ENCODE peak calls at places on chromosomes 12 and 14, in eight cellular contexts. One of them, this sample, is unnamed.

GRCh38 chr12:131895640-131896079 is 1.2 kb downstream of the ULK1 start:
- DNase-seq in bronchial epithelial cell: no peak
- DNase-seq in 8988T: no peak
- DNase-seq in activated CD8-positive, alpha-beta memory T cell treated with anti-CD3 and anti-CD28 coated beads, Interleukin-2, amount 10 ng/mL, durations not matched to agents 7 days and 5 days: no peak
- DNase-seq in nephron progenitor cell: no peak
- DNase-seq in skeletal muscle cell: no peak
- DNase-seq in epithelial cell of proximal tubule: no peak
- DNase-seq in endothelial cell: no peak
- DNase-seq in this sample: no peak

GRCh38 chr12:27840229-27840999 is 60.4 kb upstream of the MANSC4 start:
- DNase-seq in bronchial epithelial cell: peak; percentile 11
- DNase-seq in 8988T: no peak
- DNase-seq in activated CD8-positive, alpha-beta memory T cell treated with anti-CD3 and anti-CD28 coated beads, Interleukin-2, amount 10 ng/mL, durations not matched to agents 7 days and 5 days: no peak
- DNase-seq in nephron progenitor cell: no peak
- DNase-seq in skeletal muscle cell: no peak
- DNase-seq in epithelial cell of proximal tubule: no peak
- DNase-seq in endothelial cell: no peak
- DNase-seq in this sample: no peak

GRCh38 chr12:112906712-112907414 is at the start of gene OAS1:
- DNase-seq in bronchial epithelial cell: peak; percentile 52
- DNase-seq in 8988T: no peak
- DNase-seq in activated CD8-positive, alpha-beta memory T cell treated with anti-CD3 and anti-CD28 coated beads, Interleukin-2, amount 10 ng/mL, durations not matched to agents 7 days and 5 days: peak; percentile 79
- DNase-seq in nephron progenitor cell: no peak
- DNase-seq in skeletal muscle cell: no peak
- DNase-seq in epithelial cell of proximal tubule: peak; percentile 50
- DNase-seq in endothelial cell: no peak
- DNase-seq in this sample: peak; percentile 89

GRCh38 chr12:118374909-118375308 is 1.4 kb upstream of the SUDS3 start:
- DNase-seq in bronchial epithelial cell: no peak
- DNase-seq in 8988T: no peak
- DNase-seq in activated CD8-positive, alpha-beta memory T cell treated with anti-CD3 and anti-CD28 coated beads, Interleukin-2, amount 10 ng/mL, durations not matched to agents 7 days and 5 days: no peak
- DNase-seq in nephron progenitor cell: no peak
- DNase-seq in skeletal muscle cell: no peak
- DNase-seq in epithelial cell of proximal tubule: no peak
- DNase-seq in endothelial cell: no peak
- DNase-seq in this sample: no peak

GRCh38 chr12:20599757-20600156 is 95.4 kb upstream of the SLCO1C1 start:
- DNase-seq in bronchial epithelial cell: no peak
- DNase-seq in 8988T: no peak
- DNase-seq in activated CD8-positive, alpha-beta memory T cell treated with anti-CD3 and anti-CD28 coated beads, Interleukin-2, amount 10 ng/mL, durations not matched to agents 7 days and 5 days: no peak
- DNase-seq in nephron progenitor cell: no peak
- DNase-seq in skeletal muscle cell: no peak
- DNase-seq in epithelial cell of proximal tubule: no peak
- DNase-seq in endothelial cell: no peak
- DNase-seq in this sample: no peak

GRCh38 chr12:114689075-114689994 is 5.4 kb upstream of the TBX3 start:
- DNase-seq in bronchial epithelial cell: no peak
- DNase-seq in 8988T: no peak
- DNase-seq in activated CD8-positive, alpha-beta memory T cell treated with anti-CD3 and anti-CD28 coated beads, Interleukin-2, amount 10 ng/mL, durations not matched to agents 7 days and 5 days: no peak
- DNase-seq in nephron progenitor cell: no peak
- DNase-seq in skeletal muscle cell: no peak
- DNase-seq in epithelial cell of proximal tubule: no peak
- DNase-seq in endothelial cell: no peak
- DNase-seq in this sample: no peak

GRCh38 chr12:31362759-31363415 is 36.9 kb upstream of the SINHCAF start:
- DNase-seq in bronchial epithelial cell: peak; percentile 44
- DNase-seq in 8988T: no peak
- DNase-seq in activated CD8-positive, alpha-beta memory T cell treated with anti-CD3 and anti-CD28 coated beads, Interleukin-2, amount 10 ng/mL, durations not matched to agents 7 days and 5 days: peak; percentile 73
- DNase-seq in nephron progenitor cell: no peak
- DNase-seq in skeletal muscle cell: no peak
- DNase-seq in epithelial cell of proximal tubule: no peak
- DNase-seq in endothelial cell: no peak
- DNase-seq in this sample: peak; percentile 46

GRCh38 chr14:66508846-66509621 is 1.1 kb downstream of the GPHN start:
- DNase-seq in bronchial epithelial cell: no peak
- DNase-seq in 8988T: peak; percentile 15
- DNase-seq in activated CD8-positive, alpha-beta memory T cell treated with anti-CD3 and anti-CD28 coated beads, Interleukin-2, amount 10 ng/mL, durations not matched to agents 7 days and 5 days: peak; percentile 45
- DNase-seq in nephron progenitor cell: peak; percentile 53
- DNase-seq in skeletal muscle cell: no peak
- DNase-seq in epithelial cell of proximal tubule: no peak
- DNase-seq in endothelial cell: peak; percentile 33
- DNase-seq in this sample: peak; percentile 55

GRCh38 chr12:132559652-132560420 is 50.5 kb downstream of the LRCOL1 start:
- DNase-seq in bronchial epithelial cell: no peak
- DNase-seq in 8988T: peak; percentile 97
- DNase-seq in activated CD8-positive, alpha-beta memory T cell treated with anti-CD3 and anti-CD28 coated beads, Interleukin-2, amount 10 ng/mL, durations not matched to agents 7 days and 5 days: no peak
- DNase-seq in nephron progenitor cell: peak; percentile 74
- DNase-seq in skeletal muscle cell: no peak
- DNase-seq in epithelial cell of proximal tubule: no peak
- DNase-seq in endothelial cell: peak; percentile 61
- DNase-seq in this sample: no peak

GRCh38 chr12:53068811-53069585 is 10.2 kb downstream of the SPRYD3 start:
- DNase-seq in bronchial epithelial cell: no peak
- DNase-seq in 8988T: no peak
- DNase-seq in activated CD8-positive, alpha-beta memory T cell treated with anti-CD3 and anti-CD28 coated beads, Interleukin-2, amount 10 ng/mL, durations not matched to agents 7 days and 5 days: no peak
- DNase-seq in nephron progenitor cell: no peak
- DNase-seq in skeletal muscle cell: no peak
- DNase-seq in epithelial cell of proximal tubule: no peak
- DNase-seq in endothelial cell: no peak
- DNase-seq in this sample: no peak

GRCh38 chr14:91140672-91141071 is 26.8 kb downstream of the DGLUCY start:
- DNase-seq in bronchial epithelial cell: peak; percentile 74
- DNase-seq in 8988T: peak; percentile 35
- DNase-seq in activated CD8-positive, alpha-beta memory T cell treated with anti-CD3 and anti-CD28 coated beads, Interleukin-2, amount 10 ng/mL, durations not matched to agents 7 days and 5 days: no peak
- DNase-seq in nephron progenitor cell: no peak
- DNase-seq in skeletal muscle cell: no peak
- DNase-seq in epithelial cell of proximal tubule: no peak
- DNase-seq in endothelial cell: peak; percentile 32
- DNase-seq in this sample: no peak

GRCh38 chr12:77724367-77724957 is 106.2 kb upstream of the NAV3 start:
- DNase-seq in bronchial epithelial cell: peak; percentile 52
- DNase-seq in 8988T: no peak
- DNase-seq in activated CD8-positive, alpha-beta memory T cell treated with anti-CD3 and anti-CD28 coated beads, Interleukin-2, amount 10 ng/mL, durations not matched to agents 7 days and 5 days: no peak
- DNase-seq in nephron progenitor cell: no peak
- DNase-seq in skeletal muscle cell: no peak
- DNase-seq in epithelial cell of proximal tubule: no peak
- DNase-seq in endothelial cell: peak; percentile 8
- DNase-seq in this sample: no peak

GRCh38 chr12:14795028-14795448 is 8.2 kb downstream of the WBP11 start:
- DNase-seq in bronchial epithelial cell: no peak
- DNase-seq in 8988T: no peak
- DNase-seq in activated CD8-positive, alpha-beta memory T cell treated with anti-CD3 and anti-CD28 coated beads, Interleukin-2, amount 10 ng/mL, durations not matched to agents 7 days and 5 days: no peak
- DNase-seq in nephron progenitor cell: no peak
- DNase-seq in skeletal muscle cell: no peak
- DNase-seq in epithelial cell of proximal tubule: no peak
- DNase-seq in endothelial cell: no peak
- DNase-seq in this sample: no peak

GRCh38 chr14:78254911-78255431 is 84.8 kb downstream of the NRXN3 start:
- DNase-seq in bronchial epithelial cell: peak; percentile 81
- DNase-seq in 8988T: no peak
- DNase-seq in activated CD8-positive, alpha-beta memory T cell treated with anti-CD3 and anti-CD28 coated beads, Interleukin-2, amount 10 ng/mL, durations not matched to agents 7 days and 5 days: peak; percentile 41
- DNase-seq in nephron progenitor cell: no peak
- DNase-seq in skeletal muscle cell: no peak
- DNase-seq in epithelial cell of proximal tubule: peak; percentile 75
- DNase-seq in endothelial cell: no peak
- DNase-seq in this sample: no peak

GRCh38 chr12:49767333-49767732 is 26.0 kb downstream of the TMBIM6 start:
- DNase-seq in bronchial epithelial cell: no peak
- DNase-seq in 8988T: no peak
- DNase-seq in activated CD8-positive, alpha-beta memory T cell treated with anti-CD3 and anti-CD28 coated beads, Interleukin-2, amount 10 ng/mL, durations not matched to agents 7 days and 5 days: no peak
- DNase-seq in nephron progenitor cell: no peak
- DNase-seq in skeletal muscle cell: no peak
- DNase-seq in epithelial cell of proximal tubule: no peak
- DNase-seq in endothelial cell: no peak
- DNase-seq in this sample: no peak

GRCh38 chr14:42804146-42804545 is 1197.5 kb downstream of the LRFN5 start:
- DNase-seq in bronchial epithelial cell: no peak
- DNase-seq in 8988T: no peak
- DNase-seq in activated CD8-positive, alpha-beta memory T cell treated with anti-CD3 and anti-CD28 coated beads, Interleukin-2, amount 10 ng/mL, durations not matched to agents 7 days and 5 days: no peak
- DNase-seq in nephron progenitor cell: no peak
- DNase-seq in skeletal muscle cell: no peak
- DNase-seq in epithelial cell of proximal tubule: no peak
- DNase-seq in endothelial cell: no peak
- DNase-seq in this sample: no peak

GRCh38 chr14:21024668-21025373 is at the start of gene NDRG2:
- DNase-seq in bronchial epithelial cell: no peak
- DNase-seq in 8988T: peak; percentile 56
- DNase-seq in activated CD8-positive, alpha-beta memory T cell treated with anti-CD3 and anti-CD28 coated beads, Interleukin-2, amount 10 ng/mL, durations not matched to agents 7 days and 5 days: peak; percentile 74
- DNase-seq in nephron progenitor cell: peak; percentile 94
- DNase-seq in skeletal muscle cell: no peak
- DNase-seq in epithelial cell of proximal tubule: no peak
- DNase-seq in endothelial cell: peak; percentile 73
- DNase-seq in this sample: no peak

GRCh38 chr14:54642950-54643695 is 76.2 kb downstream of the SAMD4A start:
- DNase-seq in bronchial epithelial cell: peak; percentile 30
- DNase-seq in 8988T: no peak
- DNase-seq in activated CD8-positive, alpha-beta memory T cell treated with anti-CD3 and anti-CD28 coated beads, Interleukin-2, amount 10 ng/mL, durations not matched to agents 7 days and 5 days: no peak
- DNase-seq in nephron progenitor cell: no peak
- DNase-seq in skeletal muscle cell: no peak
- DNase-seq in epithelial cell of proximal tubule: no peak
- DNase-seq in endothelial cell: no peak
- DNase-seq in this sample: no peak

GRCh38 chr12:109433618-109434017 is 43.5 kb downstream of the KCTD10 start:
- DNase-seq in bronchial epithelial cell: no peak
- DNase-seq in 8988T: peak; percentile 32
- DNase-seq in activated CD8-positive, alpha-beta memory T cell treated with anti-CD3 and anti-CD28 coated beads, Interleukin-2, amount 10 ng/mL, durations not matched to agents 7 days and 5 days: no peak
- DNase-seq in nephron progenitor cell: peak; percentile 37
- DNase-seq in skeletal muscle cell: peak; percentile 17
- DNase-seq in epithelial cell of proximal tubule: no peak
- DNase-seq in endothelial cell: peak; percentile 50
- DNase-seq in this sample: no peak

GRCh38 chr12:115191342-115191741 is 507.4 kb upstream of the TBX3 start:
- DNase-seq in bronchial epithelial cell: no peak
- DNase-seq in 8988T: no peak
- DNase-seq in activated CD8-positive, alpha-beta memory T cell treated with anti-CD3 and anti-CD28 coated beads, Interleukin-2, amount 10 ng/mL, durations not matched to agents 7 days and 5 days: no peak
- DNase-seq in nephron progenitor cell: no peak
- DNase-seq in skeletal muscle cell: no peak
- DNase-seq in epithelial cell of proximal tubule: no peak
- DNase-seq in endothelial cell: no peak
- DNase-seq in this sample: no peak

GRCh38 chr12:121849660-121850059 is 9.0 kb downstream of the HPD start:
- DNase-seq in bronchial epithelial cell: no peak
- DNase-seq in 8988T: no peak
- DNase-seq in activated CD8-positive, alpha-beta memory T cell treated with anti-CD3 and anti-CD28 coated beads, Interleukin-2, amount 10 ng/mL, durations not matched to agents 7 days and 5 days: no peak
- DNase-seq in nephron progenitor cell: no peak
- DNase-seq in skeletal muscle cell: no peak
- DNase-seq in epithelial cell of proximal tubule: no peak
- DNase-seq in endothelial cell: no peak
- DNase-seq in this sample: no peak

GRCh38 chr14:88218119-88218915 is 104.8 kb downstream of the KCNK10 start:
- DNase-seq in bronchial epithelial cell: no peak
- DNase-seq in 8988T: no peak
- DNase-seq in activated CD8-positive, alpha-beta memory T cell treated with anti-CD3 and anti-CD28 coated beads, Interleukin-2, amount 10 ng/mL, durations not matched to agents 7 days and 5 days: no peak
- DNase-seq in nephron progenitor cell: no peak
- DNase-seq in skeletal muscle cell: no peak
- DNase-seq in epithelial cell of proximal tubule: no peak
- DNase-seq in endothelial cell: no peak
- DNase-seq in this sample: no peak

GRCh38 chr12:27667540-27667939 is 28.7 kb upstream of the REP15 start:
- DNase-seq in bronchial epithelial cell: no peak
- DNase-seq in 8988T: no peak
- DNase-seq in activated CD8-positive, alpha-beta memory T cell treated with anti-CD3 and anti-CD28 coated beads, Interleukin-2, amount 10 ng/mL, durations not matched to agents 7 days and 5 days: peak; percentile 41
- DNase-seq in nephron progenitor cell: no peak
- DNase-seq in skeletal muscle cell: peak; percentile 68
- DNase-seq in epithelial cell of proximal tubule: no peak
- DNase-seq in endothelial cell: no peak
- DNase-seq in this sample: no peak

GRCh38 chr14:79842270-79842669 is 369.0 kb downstream of the DIO2 start:
- DNase-seq in bronchial epithelial cell: peak; percentile 52
- DNase-seq in 8988T: no peak
- DNase-seq in activated CD8-positive, alpha-beta memory T cell treated with anti-CD3 and anti-CD28 coated beads, Interleukin-2, amount 10 ng/mL, durations not matched to agents 7 days and 5 days: no peak
- DNase-seq in nephron progenitor cell: no peak
- DNase-seq in skeletal muscle cell: peak; percentile 4
- DNase-seq in epithelial cell of proximal tubule: peak; percentile 40
- DNase-seq in endothelial cell: no peak
- DNase-seq in this sample: no peak

GRCh38 chr14:54438703-54439102 is 2.5 kb downstream of the CNIH1 start:
- DNase-seq in bronchial epithelial cell: no peak
- DNase-seq in 8988T: no peak
- DNase-seq in activated CD8-positive, alpha-beta memory T cell treated with anti-CD3 and anti-CD28 coated beads, Interleukin-2, amount 10 ng/mL, durations not matched to agents 7 days and 5 days: no peak
- DNase-seq in nephron progenitor cell: no peak
- DNase-seq in skeletal muscle cell: no peak
- DNase-seq in epithelial cell of proximal tubule: no peak
- DNase-seq in endothelial cell: no peak
- DNase-seq in this sample: no peak

GRCh38 chr12:110137786-110138185 is 13.6 kb downstream of the IFT81 start:
- DNase-seq in bronchial epithelial cell: no peak
- DNase-seq in 8988T: no peak
- DNase-seq in activated CD8-positive, alpha-beta memory T cell treated with anti-CD3 and anti-CD28 coated beads, Interleukin-2, amount 10 ng/mL, durations not matched to agents 7 days and 5 days: no peak
- DNase-seq in nephron progenitor cell: no peak
- DNase-seq in skeletal muscle cell: no peak
- DNase-seq in epithelial cell of proximal tubule: no peak
- DNase-seq in endothelial cell: no peak
- DNase-seq in this sample: no peak

GRCh38 chr12:83477706-83478105 is 791.0 kb downstream of the TMTC2 start:
- DNase-seq in bronchial epithelial cell: no peak
- DNase-seq in 8988T: no peak
- DNase-seq in activated CD8-positive, alpha-beta memory T cell treated with anti-CD3 and anti-CD28 coated beads, Interleukin-2, amount 10 ng/mL, durations not matched to agents 7 days and 5 days: no peak
- DNase-seq in nephron progenitor cell: no peak
- DNase-seq in skeletal muscle cell: no peak
- DNase-seq in epithelial cell of proximal tubule: no peak
- DNase-seq in endothelial cell: no peak
- DNase-seq in this sample: no peak

GRCh38 chr14:63249112-63249511 is 44.9 kb downstream of the RHOJ start:
- DNase-seq in bronchial epithelial cell: no peak
- DNase-seq in 8988T: no peak
- DNase-seq in activated CD8-positive, alpha-beta memory T cell treated with anti-CD3 and anti-CD28 coated beads, Interleukin-2, amount 10 ng/mL, durations not matched to agents 7 days and 5 days: no peak
- DNase-seq in nephron progenitor cell: no peak
- DNase-seq in skeletal muscle cell: no peak
- DNase-seq in epithelial cell of proximal tubule: no peak
- DNase-seq in endothelial cell: no peak
- DNase-seq in this sample: no peak

GRCh38 chr12:64890873-64891468 is 66.5 kb downstream of the TBC1D30 start:
- DNase-seq in bronchial epithelial cell: peak; percentile 67
- DNase-seq in 8988T: no peak
- DNase-seq in activated CD8-positive, alpha-beta memory T cell treated with anti-CD3 and anti-CD28 coated beads, Interleukin-2, amount 10 ng/mL, durations not matched to agents 7 days and 5 days: no peak
- DNase-seq in nephron progenitor cell: peak; percentile 28
- DNase-seq in skeletal muscle cell: no peak
- DNase-seq in epithelial cell of proximal tubule: peak; percentile 19
- DNase-seq in endothelial cell: no peak
- DNase-seq in this sample: no peak

GRCh38 chr12:57276935-57277563 is 26.1 kb upstream of the STAC3 start:
- DNase-seq in bronchial epithelial cell: peak; percentile 29
- DNase-seq in 8988T: no peak
- DNase-seq in activated CD8-positive, alpha-beta memory T cell treated with anti-CD3 and anti-CD28 coated beads, Interleukin-2, amount 10 ng/mL, durations not matched to agents 7 days and 5 days: peak; percentile 45
- DNase-seq in nephron progenitor cell: no peak
- DNase-seq in skeletal muscle cell: no peak
- DNase-seq in epithelial cell of proximal tubule: no peak
- DNase-seq in endothelial cell: peak; percentile 45
- DNase-seq in this sample: no peak

GRCh38 chr12:127064207-127064606 is 1202.8 kb upstream of the TMEM132C start:
- DNase-seq in bronchial epithelial cell: no peak
- DNase-seq in 8988T: no peak
- DNase-seq in activated CD8-positive, alpha-beta memory T cell treated with anti-CD3 and anti-CD28 coated beads, Interleukin-2, amount 10 ng/mL, durations not matched to agents 7 days and 5 days: no peak
- DNase-seq in nephron progenitor cell: no peak
- DNase-seq in skeletal muscle cell: no peak
- DNase-seq in epithelial cell of proximal tubule: no peak
- DNase-seq in endothelial cell: no peak
- DNase-seq in this sample: no peak

GRCh38 chr14:45434221-45434620 is 181.2 kb upstream of the MIS18BP1 start:
- DNase-seq in bronchial epithelial cell: no peak
- DNase-seq in 8988T: no peak
- DNase-seq in activated CD8-positive, alpha-beta memory T cell treated with anti-CD3 and anti-CD28 coated beads, Interleukin-2, amount 10 ng/mL, durations not matched to agents 7 days and 5 days: no peak
- DNase-seq in nephron progenitor cell: no peak
- DNase-seq in skeletal muscle cell: no peak
- DNase-seq in epithelial cell of proximal tubule: no peak
- DNase-seq in endothelial cell: no peak
- DNase-seq in this sample: no peak

GRCh38 chr14:105107781-105108515 is 42.7 kb upstream of the GPR132 start:
- DNase-seq in bronchial epithelial cell: no peak
- DNase-seq in 8988T: no peak
- DNase-seq in activated CD8-positive, alpha-beta memory T cell treated with anti-CD3 and anti-CD28 coated beads, Interleukin-2, amount 10 ng/mL, durations not matched to agents 7 days and 5 days: no peak
- DNase-seq in nephron progenitor cell: no peak
- DNase-seq in skeletal muscle cell: no peak
- DNase-seq in epithelial cell of proximal tubule: no peak
- DNase-seq in endothelial cell: peak; percentile 13
- DNase-seq in this sample: no peak

GRCh38 chr14:54350196-54350595 is 46.6 kb upstream of the CDKN3 start:
- DNase-seq in bronchial epithelial cell: no peak
- DNase-seq in 8988T: no peak
- DNase-seq in activated CD8-positive, alpha-beta memory T cell treated with anti-CD3 and anti-CD28 coated beads, Interleukin-2, amount 10 ng/mL, durations not matched to agents 7 days and 5 days: no peak
- DNase-seq in nephron progenitor cell: no peak
- DNase-seq in skeletal muscle cell: no peak
- DNase-seq in epithelial cell of proximal tubule: no peak
- DNase-seq in endothelial cell: no peak
- DNase-seq in this sample: no peak

This sample was measured in GM12878.